ENCODE peak calls at places on chromosomes 11 and 22, in nine cellular contexts. E is IMR-90; K is colonic mucosa; P is fibroblast of lung; A is aorta; Z is upper lobe of right lung; X is CD4-positive, alpha-beta T cell; S is mammary epithelial cell; B is pancreas. M is an unnamed sample.
A peak's percentile ranks its signal among the peaks of the same experiment; 100 is the strongest.

GRCh38 chr22:23751441-23751996 is 607 bp upstream of the ZNF70 start:
- DNase-seq in E (no peak), K (peak; percentile 59), P (peak; percentile 34), A (no peak), Z (no peak), X (no peak), S (no peak), B (no peak), M (no peak)

GRCh38 chr11:36492724-36493304 is 17.3 kb downstream of the TRAF6 start:
- DNase-seq in E (peak; percentile 63), K (peak; percentile 29), P (peak; percentile 72), A (no peak), Z (no peak), X (peak; percentile 11), S (peak; percentile 26), B (no peak), M (no peak)

GRCh38 chr11:128437137-128437536 is 150.2 kb downstream of the ETS1 start:
- DNase-seq in E (peak; percentile 79), K (no peak), P (peak; percentile 37), A (no peak), Z (no peak), X (no peak), S (no peak), B (no peak), M (no peak)

GRCh38 chr22:19967850-19968449 is 26.3 kb upstream of the TXNRD2 start:
- DNase-seq in E (no peak), K (no peak), P (no peak), A (no peak), Z (no peak), X (no peak), S (no peak), B (no peak), M (peak; percentile 39)

GRCh38 chr11:126319374-126319740 is 15.5 kb downstream of the DCPS start:
- DNase-seq in E (no peak), K (no peak), P (no peak), A (no peak), Z (no peak), X (no peak), S (no peak), B (no peak), M (no peak)

GRCh38 chr11:19672591-19673206 is 39.9 kb upstream of the NAV2 start:
- DNase-seq in E (no peak), K (no peak), P (no peak), A (no peak), Z (no peak), X (no peak), S (no peak), B (no peak), M (no peak)

GRCh38 chr11:111911563-111912401 is at the start of gene CRYAB:
- DNase-seq in E (peak; percentile 82), K (peak; percentile 54), P (peak; percentile 78), A (peak; percentile 92), Z (peak; percentile 78), X (no peak), S (peak; percentile 93), B (peak; percentile 66), M (peak; percentile 97)

GRCh38 chr11:118002541-118003019 is 16.4 kb downstream of the IL10RA start:
- DNase-seq in E (no peak), K (peak; percentile 47), P (peak; percentile 22), A (no peak), Z (no peak), X (no peak), S (no peak), B (no peak), M (no peak)

GRCh38 chr11:73671701-73672100 is 25.3 kb downstream of the PLEKHB1 start:
- DNase-seq in E (no peak), K (no peak), P (no peak), A (no peak), Z (no peak), X (no peak), S (no peak), B (no peak), M (no peak)

GRCh38 chr22:43796567-43796966 is 15.5 kb downstream of the EFCAB6 start:
- DNase-seq in E (peak; percentile 81), K (no peak), P (peak; percentile 72), A (no peak), Z (no peak), X (no peak), S (peak; percentile 20), B (no peak), M (no peak)

GRCh38 chr11:118229274-118229847 is 4.5 kb upstream of the JAML start:
- DNase-seq in E (no peak), K (no peak), P (no peak), A (no peak), Z (no peak), X (no peak), S (no peak), B (no peak), M (no peak)

GRCh38 chr11:13366266-13367026 is 88.9 kb downstream of the BMAL1 start:
- DNase-seq in E (peak; percentile 83), K (no peak), P (no peak), A (no peak), Z (no peak), X (no peak), S (no peak), B (no peak), M (no peak)

GRCh38 chr11:74672956-74673895 is 58.0 kb downstream of the CHRDL2 start:
- DNase-seq in E (peak; percentile 100), K (peak; percentile 32), P (peak; percentile 97), A (peak; percentile 92), Z (no peak), X (no peak), S (peak; percentile 88), B (peak; percentile 68), M (peak; percentile 85)

GRCh38 chr11:123249354-123249753 is 54.3 kb upstream of the CLMP start:
- DNase-seq in E (peak; percentile 28), K (no peak), P (no peak), A (no peak), Z (no peak), X (no peak), S (no peak), B (no peak), M (no peak)

GRCh38 chr22:35792501-35792900 is 74.8 kb downstream of the APOL5 start:
- DNase-seq in E (no peak), K (no peak), P (no peak), A (no peak), Z (no peak), X (no peak), S (no peak), B (no peak), M (no peak)
- H3K27ac ChIP-seq in E (no peak overlapping the region), K (no peak overlapping the region), P (no peak overlapping the region), A (no peak overlapping the region), Z (no peak overlapping the region), X (no peak overlapping the region), S (no peak overlapping the region), B (no peak overlapping the region), M (no peak overlapping the region)

GRCh38 chr11:134754196-134754822 is 342.3 kb upstream of the B3GAT1 start:
- DNase-seq in E (no peak), K (no peak), P (no peak), A (no peak), Z (no peak), X (no peak), S (no peak), B (no peak), M (no peak)

GRCh38 chr11:134753805-134754130 is 341.7 kb upstream of the B3GAT1 start:
- DNase-seq in E (no peak), K (no peak), P (no peak), A (no peak), Z (no peak), X (no peak), S (no peak), B (no peak), M (no peak)

GRCh38 chr11:134751825-134752224 is 339.8 kb upstream of the B3GAT1 start:
- DNase-seq in E (no peak), K (no peak), P (no peak), A (no peak), Z (no peak), X (no peak), S (no peak), B (no peak), M (no peak)

GRCh38 chr11:134752526-134752925 is 340.5 kb upstream of the B3GAT1 start:
- DNase-seq in E (no peak), K (no peak), P (no peak), A (no peak), Z (no peak), X (no peak), S (no peak), B (no peak), M (no peak)

GRCh38 chr11:134752964-134753804 is 341.1 kb upstream of the B3GAT1 start:
- DNase-seq in E (no peak), K (no peak), P (no peak), A (no peak), Z (no peak), X (no peak), S (no peak), B (no peak), M (no peak)
- H3K9me3 ChIP-seq in E (peaks cover 53% of the 10 kb centered on the region), K (no peaks in the 10 kb centered on the region), P (no peaks in the 10 kb centered on the region), A (no peaks in the 10 kb centered on the region), Z (peaks cover 2% of the 10 kb centered on the region), X (no peaks in the 10 kb centered on the region), S (peaks cover 37% of the 10 kb centered on the region), B (no peaks in the 10 kb centered on the region), M (peaks cover 9% of the 10 kb centered on the region)

GRCh38 chr11:44537679-44538078 is 27.8 kb upstream of the CD82 start:
- DNase-seq in E (no peak), K (no peak), P (no peak), A (no peak), Z (no peak), X (no peak), S (no peak), B (no peak), M (no peak)

GRCh38 chr11:44538375-44539054 is 26.9 kb upstream of the CD82 start:
- DNase-seq in E (peak; percentile 56), K (peak; percentile 69), P (peak; percentile 63), A (peak; percentile 75), Z (peak; percentile 84), X (peak; percentile 59), S (peak; percentile 49), B (peak; percentile 45), M (peak; percentile 90)

GRCh38 chr11:44535201-44535980 is 30.1 kb upstream of the CD82 start:
- DNase-seq in E (no peak), K (no peak), P (no peak), A (no peak), Z (no peak), X (no peak), S (no peak), B (no peak), M (no peak)

GRCh38 chr11:44534215-44534711 is 31.2 kb upstream of the CD82 start:
- DNase-seq in E (no peak), K (no peak), P (no peak), A (no peak), Z (no peak), X (no peak), S (no peak), B (no peak), M (no peak)

GRCh38 chr11:44536779-44537516 is 28.5 kb upstream of the CD82 start:
- DNase-seq in E (no peak), K (no peak), P (no peak), A (no peak), Z (no peak), X (no peak), S (no peak), B (no peak), M (no peak)
- H3K27ac ChIP-seq in E (no peak overlapping the region), K (no peak overlapping the region), P (no peak overlapping the region), A (no peak overlapping the region), Z (no peak overlapping the region), X (no peak overlapping the region), S (no peak overlapping the region), B (no peak overlapping the region), M (no peak overlapping the region)

DNA sequence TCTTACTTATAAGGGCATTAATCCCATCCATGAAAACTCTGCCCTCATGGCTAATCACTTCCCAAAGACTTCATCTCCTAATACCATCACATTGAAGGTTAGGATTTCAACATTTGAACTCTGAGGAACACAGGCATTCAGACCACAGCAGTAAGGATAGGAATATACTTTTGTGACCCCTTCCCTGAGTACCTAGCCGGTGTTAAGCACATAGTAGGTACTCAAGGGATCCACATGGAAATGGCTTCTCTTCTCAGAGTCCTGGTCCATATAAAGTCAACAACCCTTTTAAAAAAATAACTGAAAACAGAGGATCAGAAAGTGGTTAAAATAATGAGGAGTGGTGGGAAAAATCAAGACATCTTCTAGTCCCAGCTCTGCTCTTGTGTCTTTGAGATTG is 78.0 kb downstream of the TIMP3 start:
- DNase-seq in E (no peak), K (no peak), P (no peak), A (no peak), Z (no peak), X (no peak), S (no peak), B (no peak), M (no peak)
- H3K9me3 ChIP-seq in E (no peaks in the 10 kb centered on the region), K (no peaks in the 10 kb centered on the region), P (no peaks in the 10 kb centered on the region), A (no peaks in the 10 kb centered on the region), Z (no peaks in the 10 kb centered on the region), X (no peaks in the 10 kb centered on the region), S (no peaks in the 10 kb centered on the region), B (no peaks in the 10 kb centered on the region), M (no peaks in the 10 kb centered on the region)